ENCODE peak calls at places on chromosomes 2 and 18, in nine cellular contexts. O is spleen, D is HCT116, Z is breast epithelium, P is endothelial cell of umbilical vein, T is GM23338, R is SK-N-SH, E is sigmoid colon, N is HepG2. H is an unnamed sample.

GRCh38 chr2:187194049-187194448 is 254.0 kb downstream of the CALCRL start:
- DNase-seq in O (no peak), D (no peak), Z (no peak), P (no peak), T (no peak), R (no peak), E (no peak), N (no peak), H (no peak)

GRCh38 chr18:61993831-61994230 is 101.0 kb upstream of the RNF152 start:
- DNase-seq in O (no peak), D (no peak), Z (no peak), P (no peak), T (no peak), R (no peak), E (no peak), N (no peak), H (no peak)

GRCh38 chr2:109447811-109448210 is 166.0 kb downstream of the SEPTIN10 start:
- DNase-seq in O (peak; percentile 65), D (no peak), Z (no peak), P (peak; percentile 48), T (no peak), R (peak; percentile 58), E (peak; percentile 47), N (no peak), H (no peak)

GRCh38 chr2:151289972-151290335 is 486 bp upstream of the NMI start:
- DNase-seq in O (no peak), D (no peak), Z (no peak), P (no peak), T (peak; percentile 25), R (peak; percentile 25), E (peak; percentile 77), N (no peak), H (no peak)

GRCh38 chr18:42141439-42141838 is 186.4 kb downstream of the PIK3C3 start:
- DNase-seq in O (no peak), D (no peak), Z (no peak), P (no peak), T (peak; percentile 40), R (no peak), E (no peak), N (peak; percentile 53), H (no peak)

GRCh38 chr2:120575966-120576365 is 159.7 kb upstream of the GLI2 start:
- DNase-seq in O (no peak), D (no peak), Z (no peak), P (no peak), T (no peak), R (no peak), E (no peak), N (no peak), H (no peak)

GRCh38 chr2:30915485-30915884 is 108.2 kb upstream of the CAPN13 start:
- DNase-seq in O (peak; percentile 55), D (peak; percentile 7), Z (no peak), P (no peak), T (peak; percentile 74), R (peak; percentile 77), E (no peak), N (peak; percentile 22), H (no peak)

GRCh38 chr2:165450141-165450540 is 19.4 kb upstream of the CSRNP3 start:
- DNase-seq in O (no peak), D (no peak), Z (no peak), P (peak; percentile 31), T (no peak), R (no peak), E (no peak), N (no peak), H (no peak)

GRCh38 chr2:121707920-121708361 is 28.7 kb downstream of the NIFK start:
- DNase-seq in O (no peak), D (no peak), Z (no peak), P (no peak), T (no peak), R (no peak), E (no peak), N (peak; percentile 43), H (no peak)

GRCh38 chr2:105904938-105905337 is 160.2 kb downstream of the NCK2 start:
- DNase-seq in O (no peak), D (no peak), Z (no peak), P (no peak), T (no peak), R (no peak), E (no peak), N (no peak), H (no peak)

GRCh38 chr18:59662008-59662701 is 35.1 kb downstream of the CCBE1 start:
- DNase-seq in O (no peak), D (no peak), Z (no peak), P (no peak), T (no peak), R (no peak), E (no peak), N (no peak), H (no peak)

GRCh38 chr2:219406861-219407230 is 11.3 kb upstream of the DES start:
- DNase-seq in O (no peak), D (no peak), Z (no peak), P (no peak), T (no peak), R (no peak), E (peak; percentile 97), N (no peak), H (no peak)

GRCh38 chr2:25618676-25619075 is 54.7 kb downstream of the DTNB start:
- DNase-seq in O (no peak), D (peak; percentile 53), Z (no peak), P (peak; percentile 97), T (no peak), R (no peak), E (no peak), N (peak; percentile 84), H (peak; percentile 75)

GRCh38 chr18:2857491-2858063 is 10.8 kb downstream of the EMILIN2 start:
- DNase-seq in O (peak; percentile 85), D (no peak), Z (no peak), P (no peak), T (no peak), R (no peak), E (peak; percentile 92), N (no peak), H (no peak)

GRCh38 chr2:8543412-8544167 is 138.3 kb upstream of the ID2 start:
- DNase-seq in O (peak; percentile 89), D (no peak), Z (no peak), P (no peak), T (no peak), R (peak; percentile 88), E (peak; percentile 82), N (no peak), H (no peak)

GRCh38 chr2:24508878-24509277 is 17.8 kb downstream of the NCOA1 start:
- DNase-seq in O (no peak), D (no peak), Z (no peak), P (no peak), T (no peak), R (no peak), E (no peak), N (no peak), H (no peak)

GRCh38 chr2:96260404-96261260 is 5.2 kb downstream of the TMEM127 start:
- DNase-seq in O (no peak), D (peak; percentile 82), Z (peak; percentile 75), P (peak; percentile 94), T (peak; percentile 79), R (peak; percentile 81), E (peak; percentile 77), N (peak; percentile 100), H (peak; percentile 93)

GRCh38 chr2:184041077-184041476 is 557.3 kb upstream of the ZNF804A start:
- DNase-seq in O (no peak), D (no peak), Z (no peak), P (no peak), T (no peak), R (no peak), E (no peak), N (no peak), H (no peak)

GRCh38 chr2:55779459-55780421 is 86.1 kb upstream of the PNPT1 start:
- DNase-seq in O (no peak), D (peak; percentile 68), Z (no peak), P (peak; percentile 93), T (no peak), R (no peak), E (no peak), N (peak; percentile 58), H (peak; percentile 87)

GRCh38 chr2:202032841-202033316 is 776 bp upstream of the FZD7 start:
- DNase-seq in O (peak; percentile 91), D (peak; percentile 16), Z (peak; percentile 66), P (peak; percentile 16), T (peak; percentile 76), R (no peak), E (peak; percentile 91), N (no peak), H (no peak)
- TF ChIP-seq POLR2AphosphoS5 in O (no peak), D (no peak), Z (peak; percentile 31), P (no peak), T (no peak), R (no peak), E (peak; percentile 32), N (no peak), H (no peak)

GRCh38 chr18:46152808-46153617 is 48.8 kb downstream of the HAUS1 start:
- DNase-seq in O (no peak), D (no peak), Z (no peak), P (no peak), T (peak; percentile 63), R (peak; percentile 46), E (no peak), N (no peak), H (peak; percentile 56)
- TF ChIP-seq POLR2AphosphoS5 in O (no peak), D (no peak), Z (no peak), P (no peak), T (no peak), R (no peak), E (no peak), N (no peak), H (no peak)

GRCh38 chr2:235613671-235614070 is 119.8 kb downstream of the AGAP1 start:
- DNase-seq in O (no peak), D (no peak), Z (no peak), P (no peak), T (no peak), R (no peak), E (no peak), N (no peak), H (no peak)

GRCh38 chr2:235614176-235614860 is 120.5 kb downstream of the AGAP1 start:
- DNase-seq in O (no peak), D (no peak), Z (no peak), P (no peak), T (no peak), R (peak; percentile 44), E (no peak), N (no peak), H (no peak)

GRCh38 chr2:235612551-235612950 is 118.7 kb downstream of the AGAP1 start:
- DNase-seq in O (no peak), D (no peak), Z (no peak), P (no peak), T (no peak), R (no peak), E (no peak), N (no peak), H (no peak)

GRCh38 chr2:235616846-235617245 is 123.0 kb downstream of the AGAP1 start:
- DNase-seq in O (no peak), D (no peak), Z (no peak), P (no peak), T (no peak), R (no peak), E (no peak), N (no peak), H (no peak)

GRCh38 chr2:235614900-235615712 is 121.3 kb downstream of the AGAP1 start:
- DNase-seq in O (no peak), D (no peak), Z (no peak), P (peak; percentile 59), T (no peak), R (no peak), E (peak; percentile 87), N (peak; percentile 53), H (no peak)
- TF ChIP-seq POLR2AphosphoS5 in O (no peak), D (no peak), Z (peak; percentile 81), P (no peak), T (no peak), R (no peak), E (no peak), N (no peak), H (no peak)

GRCh38 chr2:27489498-27490397 is at the start of gene IFT172:
- DNase-seq in O (peak; percentile 99), D (peak; percentile 99), Z (peak; percentile 99), P (peak; percentile 99), T (peak; percentile 100), R (peak; percentile 99), E (peak; percentile 100), N (peak; percentile 100), H (peak; percentile 99)
- TF ChIP-seq POLR2AphosphoS5 in O (peak; percentile 93), D (peak; percentile 95), Z (peak; percentile 80), P (peak; percentile 63), T (peak; percentile 91), R (peak; percentile 92), E (peak; percentile 94), N (peak; percentile 98), H (peak; percentile 42)

H was measured in Panc1.